ENCODE peak calls at places on chromosome 4, in six cellular contexts. Y is heart right ventricle, I is MM.1S, A is GM23338, J is dorsolateral prefrontal cortex, X is SJCRH30. M is an unnamed sample.

GRCh38 chr4:14348506-14348905 is 653.8 kb upstream of the CPEB2 start:
- DNase-seq in Y (no peak), I (no peak), A (no peak), J (no peak), X (no peak), M (no peak)

GRCh38 chr4:121717680-121718237 is 21.0 kb upstream of the ANXA5 start:
- DNase-seq in Y (no peak), I (no peak), A (no peak), J (no peak), X (no peak), M (no peak)

GRCh38 chr4:152943673-152944072 is 7.5 kb downstream of the FHDC1 start:
- DNase-seq in Y (no peak), I (no peak), A (no peak), J (no peak), X (peak), M (no peak)

GRCh38 chr4:70544279-70544870 is 26.0 kb downstream of the AMTN start:
- DNase-seq in Y (no peak), I (peak), A (peak), J (no peak), X (peak), M (no peak)

GRCh38 chr4:8844976-8845690 is 26.5 kb downstream of the HMX1 start:
- DNase-seq in Y (no peak), I (no peak), A (no peak), J (peak), X (no peak), M (no peak)

GRCh38 chr4:127249066-127249766 is 383.5 kb upstream of the INTU start:
- DNase-seq in Y (no peak), I (no peak), A (no peak), J (no peak), X (no peak), M (no peak)

GRCh38 chr4:156377036-156377700 is 423.5 kb upstream of the CTSO start:
- DNase-seq in Y (no peak), I (no peak), A (no peak), J (no peak), X (peak), M (no peak)

GRCh38 chr4:119785963-119786362 is 157.4 kb upstream of the PDE5A start:
- DNase-seq in Y (no peak), I (peak), A (peak), J (no peak), X (no peak), M (no peak)

GRCh38 chr4:7757501-7758443 is 181.9 kb downstream of the AFAP1 start:
- DNase-seq in Y (peak), I (no peak), A (no peak), J (no peak), X (no peak), M (no peak)

GRCh38 chr4:152590179-152591031 is 54.5 kb upstream of the FBXW7 start:
- DNase-seq in Y (no peak), I (no peak), A (no peak), J (no peak), X (peak), M (no peak)

GRCh38 chr4:147640331-147640730 is 23.1 kb downstream of the TMEM184C start:
- DNase-seq in Y (no peak), I (no peak), A (no peak), J (no peak), X (no peak), M (no peak)

GRCh38 chr4:147635348-147635747 is 18.2 kb downstream of the TMEM184C start:
- DNase-seq in Y (no peak), I (no peak), A (no peak), J (no peak), X (no peak), M (no peak)

GRCh38 chr4:147638365-147638764 is 21.2 kb downstream of the TMEM184C start:
- DNase-seq in Y (no peak), I (no peak), A (peak), J (no peak), X (no peak), M (no peak)

GRCh38 chr4:147639388-147639787 is 22.2 kb downstream of the TMEM184C start:
- DNase-seq in Y (no peak), I (no peak), A (no peak), J (no peak), X (no peak), M (no peak)

GRCh38 chr4:147638942-147639341 is 21.7 kb downstream of the TMEM184C start:
- DNase-seq in Y (no peak), I (no peak), A (no peak), J (no peak), X (no peak), M (no peak)
- H3K27ac ChIP-seq in Y (no peak), I (no peak), A (no peak), J (no peak), X (no peak), M (no peak)

GRCh38 chr4:139686988-139687387 is 21.4 kb downstream of the MGST2 start:
- DNase-seq in Y (no peak), I (no peak), A (no peak), J (no peak), X (no peak), M (no peak)
- H3K27ac ChIP-seq in Y (peak), I (no peak), A (no peak), J (no peak), X (no peak), M (no peak)

DNA sequence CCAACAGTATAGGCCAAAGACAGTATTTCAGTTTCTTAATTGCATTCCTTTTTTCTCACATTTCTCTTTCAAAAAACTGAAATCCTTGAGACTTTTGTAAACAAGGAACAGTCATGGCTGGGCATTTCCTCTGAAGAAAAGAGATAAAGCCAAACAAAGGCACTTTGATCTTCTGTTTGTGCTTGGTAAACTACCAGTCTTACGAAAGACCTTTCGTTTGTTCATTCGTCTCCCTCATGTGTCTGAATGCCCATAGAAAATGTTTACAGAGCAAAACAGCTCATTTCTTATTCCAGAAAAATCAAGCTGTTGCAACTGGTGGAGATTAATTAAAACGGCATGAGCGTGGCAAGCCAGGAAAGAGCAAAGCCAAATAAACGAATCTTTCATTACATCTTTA is 178.0 kb downstream of the GASK1B start:
- DNase-seq in Y (no peak), I (no peak), A (no peak), J (no peak), X (no peak), M (no peak)
- H3K27ac ChIP-seq in Y (no peak), I (no peak), A (no peak), J (no peak), X (no peak), M (no peak)

GRCh38 chr4:23972805-23973204 is 83.0 kb upstream of the PPARGC1A start:
- DNase-seq in Y (no peak), I (peak), A (no peak), J (no peak), X (no peak), M (no peak)
- H3K27ac ChIP-seq in Y (no peak), I (peak), A (no peak), J (no peak), X (no peak), M (no peak)

GRCh38 chr4:38415682-38416081 is 248.3 kb upstream of the KLF3 start:
- DNase-seq in Y (no peak), I (no peak), A (no peak), J (no peak), X (no peak), M (no peak)

GRCh38 chr4:38414410-38414809 is 249.6 kb upstream of the KLF3 start:
- DNase-seq in Y (no peak), I (no peak), A (no peak), J (no peak), X (no peak), M (no peak)

GRCh38 chr4:38411092-38411491 is 252.9 kb upstream of the KLF3 start:
- DNase-seq in Y (no peak), I (peak), A (no peak), J (no peak), X (no peak), M (no peak)

GRCh38 chr4:38412137-38412536 is 251.9 kb upstream of the KLF3 start:
- DNase-seq in Y (peak), I (no peak), A (no peak), J (no peak), X (no peak), M (no peak)

GRCh38 chr4:38413524-38414341 is 250.3 kb upstream of the KLF3 start:
- DNase-seq in Y (no peak), I (no peak), A (no peak), J (no peak), X (no peak), M (no peak)
- H3K27ac ChIP-seq in Y (no peak), I (no peak), A (no peak), J (no peak), X (no peak), M (no peak)

GRCh38 chr4:86247328-86247727 is 112.5 kb downstream of the MAPK10 start:
- DNase-seq in Y (no peak), I (no peak), A (no peak), J (no peak), X (no peak), M (no peak)

GRCh38 chr4:86249074-86249473 is 110.8 kb downstream of the MAPK10 start:
- DNase-seq in Y (no peak), I (no peak), A (no peak), J (no peak), X (no peak), M (no peak)

GRCh38 chr4:86242677-86243076 is 117.2 kb downstream of the MAPK10 start:
- DNase-seq in Y (no peak), I (no peak), A (no peak), J (no peak), X (peak), M (no peak)

GRCh38 chr4:86247906-86248305 is 111.9 kb downstream of the MAPK10 start:
- DNase-seq in Y (no peak), I (no peak), A (no peak), J (no peak), X (no peak), M (no peak)

GRCh38 chr4:86243750-86244149 is 116.1 kb downstream of the MAPK10 start:
- DNase-seq in Y (no peak), I (no peak), A (no peak), J (no peak), X (no peak), M (no peak)
- H3K27ac ChIP-seq in Y (no peak), I (no peak), A (no peak), J (no peak), X (no peak), M (no peak)

GRCh38 chr4:1317177-1318045 is 27.7 kb downstream of the MAEA start:
- DNase-seq in Y (no peak), I (no peak), A (no peak), J (no peak), X (no peak), M (no peak)

GRCh38 chr4:1315838-1316536 is 26.3 kb downstream of the MAEA start:
- DNase-seq in Y (no peak), I (no peak), A (no peak), J (no peak), X (no peak), M (no peak)

GRCh38 chr4:1318046-1318375 is 28.3 kb downstream of the MAEA start:
- DNase-seq in Y (no peak), I (no peak), A (no peak), J (no peak), X (no peak), M (no peak)

GRCh38 chr4:1316537-1317168 is 27.0 kb downstream of the MAEA start:
- DNase-seq in Y (no peak), I (no peak), A (no peak), J (no peak), X (no peak), M (no peak)

DNA sequence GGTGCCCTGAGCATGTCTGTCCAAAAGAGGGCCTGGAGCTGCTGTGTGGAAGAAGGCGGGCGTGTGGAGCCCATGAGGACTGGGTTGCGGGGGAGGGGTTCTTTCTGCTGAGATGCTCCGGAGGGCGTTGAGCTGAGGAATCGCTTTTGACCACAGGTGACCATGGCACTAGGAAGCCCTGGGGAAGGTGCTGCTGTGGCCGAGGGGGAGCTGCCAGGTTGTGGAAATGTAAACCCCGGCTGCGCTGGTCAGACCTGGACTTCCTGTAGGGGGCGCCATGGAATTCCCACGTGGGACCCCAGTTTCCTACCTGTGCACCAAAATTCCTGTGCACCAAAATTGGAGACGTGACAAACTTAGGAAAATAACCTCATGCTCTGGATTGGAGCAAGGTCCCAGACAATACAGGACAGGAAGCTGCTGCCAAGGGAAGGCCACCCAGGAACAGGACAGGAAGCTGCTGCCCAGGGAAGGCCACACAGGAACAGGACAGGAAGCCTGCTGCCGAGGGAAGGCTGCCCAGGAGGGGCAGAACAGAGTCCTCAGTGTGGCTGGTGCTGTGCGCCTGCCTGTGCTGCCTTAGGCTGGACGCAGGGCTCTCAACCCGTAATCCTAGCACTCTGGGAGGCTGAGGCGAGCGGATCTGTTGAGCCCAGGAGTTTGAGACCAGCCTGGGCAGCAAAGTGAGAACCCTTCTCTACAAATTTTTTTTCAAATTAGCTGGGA is 28.4 kb upstream of the UVSSA start:
- DNase-seq in Y (no peak), I (no peak), A (peak), J (no peak), X (no peak), M (no peak)
- H3K27ac ChIP-seq in Y (no peak), I (no peak), A (no peak), J (no peak), X (no peak), M (no peak)